ENCODE peak calls at places on chromosomes 13 and 19, in seven cellular contexts. V is MCF 10A; C is stimulated activated CD8-positive, alpha-beta memory T cell treated with anti-CD3 and anti-CD28 coated beads, Interleukin-4, amount 100 ng/mL, for 4 hours; B is glutamatergic neuron; L is activated T-cell treated with anti-CD3 and anti-CD28 coated beads for 4 hours; M is germinal center; H is testis. O is an unnamed sample.

GRCh38 chr13:110507678-110508381 is 53.7 kb downstream of the RAB20 start:
- DNase-seq in H (no peak), L (no peak), C (no peak), B (no peak), M (no peak), V (peak; percentile 14), O (no peak)

GRCh38 chr13:25874907-25875306 is 176.9 kb downstream of the SHISA2 start:
- DNase-seq in M (no peak), B (no peak), L (peak; percentile 25), C (peak; percentile 16), H (no peak), V (no peak), O (no peak)

GRCh38 chr19:38378866-38379265 is 4.5 kb downstream of the PSMD8 start:
- DNase-seq in L (no peak), V (no peak), B (no peak), H (no peak), M (no peak), C (no peak), O (no peak)

GRCh38 chr13:22235285-22235949 is 564.5 kb downstream of the FGF9 start:
- DNase-seq in H (no peak), M (no peak), V (no peak), C (no peak), B (no peak), L (no peak), O (no peak)

GRCh38 chr19:47280183-47280797 is 5.6 kb downstream of the INAFM1 start:
- DNase-seq in L (peak; percentile 51), V (peak; percentile 53), H (peak; percentile 40), M (peak; percentile 26), B (peak; percentile 66), C (peak; percentile 40), O (no peak)

GRCh38 chr19:43101950-43102349 is 19.4 kb upstream of the PSG2 start:
- DNase-seq in H (no peak), V (no peak), M (no peak), C (no peak), B (no peak), L (no peak), O (no peak)

GRCh38 chr13:81770868-81771505 is 1430.1 kb upstream of the SPRY2 start:
- DNase-seq in V (no peak), L (no peak), B (no peak), H (no peak), C (no peak), M (no peak), O (no peak)

GRCh38 chr19:38650180-38650775 is 2.8 kb downstream of the ACTN4 start:
- DNase-seq in H (no peak), C (no peak), L (no peak), B (no peak), V (no peak), M (no peak), O (no peak)

GRCh38 chr13:103788061-103788652 is 721.9 kb upstream of the SLC10A2 start:
- DNase-seq in L (no peak), H (peak; percentile 27), V (peak; percentile 39), B (peak; percentile 22), M (no peak), C (no peak), O (peak; percentile 52)

GRCh38 chr19:1123381-1123780 is 19.6 kb downstream of the GPX4 start:
- DNase-seq in L (no peak), V (no peak), B (no peak), C (no peak), M (no peak), H (no peak), O (no peak)

GRCh38 chr19:29400917-29401711 is 124.7 kb upstream of the VSTM2B start:
- DNase-seq in V (no peak), H (no peak), L (no peak), B (no peak), C (no peak), M (no peak), O (no peak)

GRCh38 chr13:45226024-45226423 is 25.2 kb upstream of the KCTD4 start:
- DNase-seq in B (no peak), M (no peak), C (no peak), H (no peak), L (no peak), V (no peak), O (no peak)

GRCh38 chr13:43363156-43363918 is 340.0 kb downstream of the DNAJC15 start:
- DNase-seq in V (no peak), B (no peak), M (no peak), H (no peak), C (no peak), L (no peak), O (peak; percentile 28)

GRCh38 chr19:46913198-46913851 is 52.5 kb downstream of the ARHGAP35 start:
- DNase-seq in M (no peak), C (no peak), V (no peak), H (no peak), B (no peak), L (no peak), O (no peak)

GRCh38 chr13:58051807-58052375 is 420.3 kb downstream of the PCDH17 start:
- DNase-seq in H (no peak), B (no peak), M (no peak), L (no peak), V (no peak), C (no peak), O (no peak)

GRCh38 chr19:4933528-4933927 is 24.2 kb downstream of the UHRF1 start:
- DNase-seq in M (no peak), H (peak; percentile 66), C (no peak), L (no peak), B (no peak), V (peak; percentile 23), O (no peak)

GRCh38 chr19:571127-571974 is 1.0 kb upstream of the BSG start:
- DNase-seq in L (no peak), H (peak; percentile 59), B (no peak), V (peak; percentile 47), C (no peak), M (peak; percentile 59), O (peak; percentile 74)